ENCODE peak calls at places on chromosomes 16 and 17, in five cellular contexts. Q is SK-N-SH, D is GM12878, W is HepG2, O is HCT116. V is an unnamed sample.

GRCh38 chr16:86664518-86665318 is 86.4 kb downstream of the FOXL1 start:
- DNase-seq in W (peak), D (peak), Q (no peak), O (peak), V (no peak)

GRCh38 chr16:88510091-88510719 is 57.1 kb downstream of the ZFPM1 start:
- DNase-seq in D (no peak), Q (peak), W (no peak), O (no peak), V (peak)

GRCh38 chr17:40779181-40779909 is 3.0 kb downstream of the KRT27 start:
- DNase-seq in O (no peak), D (no peak), W (peak), Q (no peak), V (no peak)

GRCh38 chr16:22204091-22204655 is 1.9 kb upstream of the EEF2K start:
- DNase-seq in Q (no peak), O (no peak), W (no peak), D (no peak), V (no peak)

GRCh38 chr16:55033225-55034156 is 102.8 kb downstream of the IRX5 start:
- DNase-seq in W (no peak), Q (no peak), D (no peak), O (no peak), V (peak)

GRCh38 chr16:69508033-69508432 is 57.7 kb upstream of the NFAT5 start:
- DNase-seq in W (no peak), Q (no peak), O (no peak), D (no peak), V (no peak)

GRCh38 chr17:40284085-40284713 is 3.5 kb upstream of the CDC6 start:
- DNase-seq in D (no peak), Q (no peak), W (no peak), O (peak), V (no peak)

GRCh38 chr17:14205992-14206461 is 30.6 kb downstream of the CDRT15 start:
- DNase-seq in O (peak), Q (no peak), W (no peak), D (no peak), V (peak)

GRCh38 chr16:11134722-11135121 is 121.3 kb downstream of the SOCS1 start:
- DNase-seq in D (no peak), O (no peak), W (no peak), Q (no peak), V (no peak)

GRCh38 chr17:65994114-65994513 is 197.8 kb downstream of the CEP112 start:
- DNase-seq in W (no peak), O (no peak), D (no peak), Q (no peak), V (no peak)

GRCh38 chr17:47622179-47622549 is 27.6 kb upstream of the KPNB1 start:
- DNase-seq in D (no peak), Q (no peak), O (no peak), W (no peak), V (no peak)

GRCh38 chr16:49441366-49441780 is 67.8 kb downstream of the C16orf78 start:
- DNase-seq in Q (peak), W (no peak), D (peak), O (no peak), V (no peak)

GRCh38 chr16:5903153-5903552 is 805.6 kb upstream of the EEF2KMT start:
- DNase-seq in O (no peak), Q (no peak), W (no peak), D (no peak), V (no peak)

GRCh38 chr17:73933871-73934270 is 269.6 kb upstream of the RPL38 start:
- DNase-seq in D (no peak), O (no peak), Q (no peak), W (no peak), V (no peak)

GRCh38 chr16:11612110-11612981 is 25.6 kb upstream of the LITAF start:
- DNase-seq in O (peak), D (no peak), Q (no peak), W (peak), V (peak)

GRCh38 chr16:15689290-15689689 is 39.2 kb downstream of the NDE1 start:
- DNase-seq in O (no peak), Q (no peak), W (no peak), D (no peak), V (no peak)

GRCh38 chr16:65489531-65490023 is 367.7 kb upstream of the CDH11 start:
- DNase-seq in D (no peak), O (no peak), Q (peak), W (no peak), V (no peak)

GRCh38 chr16:31351937-31352315 is 3.0 kb upstream of the ITGAX start:
- DNase-seq in Q (no peak), O (no peak), W (no peak), D (no peak), V (no peak)

GRCh38 chr16:74756203-74756602 is 18.4 kb downstream of the FA2H start:
- DNase-seq in Q (no peak), W (no peak), D (no peak), O (no peak), V (no peak)

GRCh38 chr17:77690271-77691161 is 268.0 kb upstream of the TNRC6C start:
- DNase-seq in Q (peak), W (no peak), O (no peak), D (no peak), V (no peak)

GRCh38 chr16:3060339-3061127 is 4.9 kb upstream of the IL32 start:
- DNase-seq in Q (no peak), W (no peak), D (no peak), O (no peak), V (no peak)

GRCh38 chr16:86768231-86768791 is 190.0 kb downstream of the FOXL1 start:
- DNase-seq in D (no peak), W (no peak), Q (no peak), O (no peak), V (no peak)

GRCh38 chr17:65629234-65629690 is 67.8 kb upstream of the AXIN2 start:
- DNase-seq in O (no peak), Q (no peak), D (no peak), W (no peak), V (peak)

GRCh38 chr17:35028531-35029262 is 34.8 kb downstream of the RFFL start:
- DNase-seq in O (no peak), Q (no peak), D (no peak), W (no peak), V (no peak)

GRCh38 chr16:4685776-4686496 is 7.4 kb upstream of the NUDT16L1 start:
- DNase-seq in D (no peak), O (no peak), W (no peak), Q (no peak), V (no peak)

GRCh38 chr17:72496461-72496860 is 375.6 kb downstream of the SOX9 start:
- DNase-seq in O (no peak), Q (no peak), W (no peak), D (no peak), V (no peak)

GRCh38 chr17:65930140-65930715 is 261.7 kb downstream of the CEP112 start:
- DNase-seq in W (no peak), D (no peak), Q (no peak), O (no peak), V (no peak)

GRCh38 chr16:49833796-49834195 is 22.1 kb downstream of the ZNF423 start:
- DNase-seq in O (no peak), W (no peak), D (no peak), Q (peak), V (no peak)

GRCh38 chr17:66964930-66965800 is 658 bp downstream of the CACNG4 start:
- DNase-seq in D (no peak), Q (peak), W (no peak), O (no peak), V (peak)

GRCh38 chr16:30065943-30066881 is 652 bp downstream of the ALDOA start:
- DNase-seq in Q (peak), O (no peak), D (no peak), W (no peak), V (no peak)

GRCh38 chr17:15883617-15884111 is 61.3 kb upstream of the ADORA2B start:
- DNase-seq in Q (no peak), D (no peak), W (no peak), O (peak), V (no peak)

GRCh38 chr17:22512997-22513538 is 820.7 kb downstream of the KCNJ18 start:
- DNase-seq in Q (peak), W (no peak), D (no peak), O (no peak), V (peak)

GRCh38 chr17:27546624-27547300 is 84.2 kb upstream of the LGALS9 start:
- DNase-seq in Q (no peak), D (peak), O (no peak), W (no peak), V (no peak)

GRCh38 chr17:36859701-36860100 is 77.6 kb upstream of the LHX1 start:
- DNase-seq in D (no peak), O (no peak), Q (no peak), W (no peak), V (no peak)

GRCh38 chr16:14182999-14183398 is 111.9 kb downstream of the MRTFB start:
- DNase-seq in D (no peak), W (no peak), Q (no peak), O (no peak), V (no peak)

GRCh38 chr16:4273858-4274291 is 1.1 kb upstream of the TFAP4 start:
- DNase-seq in W (peak), O (peak), Q (peak), D (no peak), V (peak)

GRCh38 chr16:88535181-88535856 is 34.9 kb upstream of the ZC3H18 start:
- DNase-seq in D (no peak), Q (no peak), O (no peak), W (no peak), V (no peak)

GRCh38 chr16:31484491-31485171 is 1.7 kb downstream of the SLC5A2 start:
- DNase-seq in O (no peak), D (no peak), Q (no peak), W (peak), V (no peak)

GRCh38 chr17:37884516-37884915 is 39.7 kb upstream of the TBC1D3K start:
- DNase-seq in Q (no peak), W (no peak), O (no peak), D (peak), V (no peak)
- TF ChIP-seq JUND in Q (no peak), W (no peak), O (no peak), D (no peak), V (no peak)

GRCh38 chr16:1019234-1019933 is 37.8 kb downstream of the SOX8 start:
- DNase-seq in W (no peak), D (no peak), O (no peak), Q (peak), V (no peak)
- TF ChIP-seq JUND in W (no peak), D (no peak), O (no peak), Q (no peak), V (no peak)

GRCh38 chr16:90035902-90036301 is 16.6 kb upstream of the DBNDD1 start:
- DNase-seq in Q (no peak), D (no peak), W (no peak), O (no peak), V (no peak)

GRCh38 chr16:90031186-90031930 is 12.1 kb upstream of the DBNDD1 start:
- DNase-seq in D (no peak), W (no peak), Q (no peak), O (no peak), V (no peak)

GRCh38 chr16:90031931-90032663 is 12.8 kb upstream of the DBNDD1 start:
- DNase-seq in Q (peak), O (no peak), W (no peak), D (no peak), V (no peak)

GRCh38 chr16:90034504-90034903 is 15.2 kb upstream of the DBNDD1 start:
- DNase-seq in Q (no peak), O (no peak), D (no peak), W (no peak), V (no peak)

GRCh38 chr16:90032664-90033346 is 13.5 kb upstream of the DBNDD1 start:
- DNase-seq in W (no peak), D (no peak), O (no peak), Q (no peak), V (no peak)
- TF ChIP-seq JUND in W (no peak), D (no peak), O (no peak), Q (no peak), V (no peak)

GRCh38 chr17:1562178-1562643 is 381 bp downstream of the PITPNA start:
- DNase-seq in Q (peak), O (no peak), W (no peak), D (no peak), V (no peak)
- TF ChIP-seq JUND in Q (no peak), O (no peak), W (no peak), D (no peak), V (no peak)

DNA sequence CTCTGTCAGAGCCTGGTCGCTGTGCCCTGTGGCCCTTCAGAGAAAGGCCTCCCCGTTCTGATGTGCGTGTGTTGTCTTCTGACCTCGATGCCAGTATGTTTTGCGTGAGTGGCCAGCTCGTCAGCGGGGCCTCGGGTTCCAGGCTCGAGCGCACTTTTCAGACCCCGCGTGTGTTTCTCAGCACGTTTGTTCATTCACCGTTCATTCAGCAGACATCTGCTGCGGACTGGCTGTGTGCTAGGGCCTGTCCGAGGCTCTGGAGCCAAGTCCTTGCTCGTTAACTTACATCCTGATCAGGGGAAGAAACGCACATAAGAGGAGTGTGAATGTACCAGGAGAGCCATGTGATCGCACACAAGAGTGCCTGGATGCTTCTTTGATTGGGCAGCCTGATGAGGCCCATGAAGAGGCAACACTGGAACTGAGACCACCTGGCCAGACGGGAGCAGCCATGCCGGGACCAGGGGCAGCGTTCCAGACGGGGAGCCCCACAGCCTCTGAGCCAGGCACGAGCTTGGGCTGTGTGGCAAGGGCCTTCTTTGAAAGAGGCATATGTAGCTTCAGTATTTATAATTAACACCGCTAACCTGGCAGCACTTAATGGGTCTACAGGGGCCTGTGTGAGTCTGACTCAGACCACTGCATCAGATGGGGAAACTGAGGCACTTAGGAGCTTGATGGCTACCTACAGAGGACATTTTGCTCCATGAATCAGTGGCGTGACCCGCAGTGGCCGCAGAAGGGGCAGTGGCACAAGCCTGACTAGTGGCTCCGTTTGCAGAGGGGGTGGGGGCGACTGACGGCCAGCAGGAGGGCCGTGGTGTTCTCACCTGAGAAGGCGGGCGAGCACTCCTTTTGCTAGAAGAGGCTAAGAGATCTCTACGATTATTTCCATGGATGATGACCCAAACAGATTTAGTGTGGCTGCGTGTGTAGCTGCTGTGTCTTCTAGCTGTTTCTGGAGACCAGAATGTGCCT is 187.9 kb upstream of the CHMP6 start:
- DNase-seq in O (no peak), Q (no peak), W (no peak), D (no peak), V (no peak)
- TF ChIP-seq JUND in O (no peak), Q (no peak), W (no peak), D (no peak), V (no peak)